ENCODE peak calls at places on chromosomes 12 and 14, in six cellular contexts. One of them, this sample, is unnamed.

GRCh38 chr14:21211509-21211908 is 55.6 kb upstream of the OR5AU1 start:
- DNase-seq in left lung: no peak
- DNase-seq in AG09319: no peak
- DNase-seq in choroid plexus epithelial cell: no peak
- DNase-seq in tibial nerve: no peak
- DNase-seq in MM.1S: no peak
- DNase-seq in this sample: no peak

GRCh38 chr14:68719634-68720384 is 73.1 kb downstream of the ZFP36L1 start:
- DNase-seq in left lung: no peak
- DNase-seq in AG09319: no peak
- DNase-seq in choroid plexus epithelial cell: no peak
- DNase-seq in tibial nerve: no peak
- DNase-seq in MM.1S: peak
- DNase-seq in this sample: no peak

GRCh38 chr12:92561543-92561899 is 141.3 kb upstream of the PLEKHG7 start:
- DNase-seq in left lung: peak
- DNase-seq in AG09319: peak
- DNase-seq in choroid plexus epithelial cell: peak
- DNase-seq in tibial nerve: peak
- DNase-seq in MM.1S: no peak
- DNase-seq in this sample: no peak

GRCh38 chr12:64090047-64090446 is 132.0 kb downstream of the KICS2 start:
- DNase-seq in left lung: no peak
- DNase-seq in AG09319: no peak
- DNase-seq in choroid plexus epithelial cell: no peak
- DNase-seq in tibial nerve: no peak
- DNase-seq in MM.1S: no peak
- DNase-seq in this sample: no peak

GRCh38 chr12:109717390-109718357 is 4.0 kb downstream of the FAM222A start:
- DNase-seq in left lung: no peak
- DNase-seq in AG09319: no peak
- DNase-seq in choroid plexus epithelial cell: no peak
- DNase-seq in tibial nerve: no peak
- DNase-seq in MM.1S: no peak
- DNase-seq in this sample: no peak

GRCh38 chr12:83074495-83074894 is 387.8 kb downstream of the TMTC2 start:
- DNase-seq in left lung: no peak
- DNase-seq in AG09319: no peak
- DNase-seq in choroid plexus epithelial cell: no peak
- DNase-seq in tibial nerve: no peak
- DNase-seq in MM.1S: no peak
- DNase-seq in this sample: no peak

GRCh38 chr12:2737656-2738241 is 57.0 kb upstream of the FKBP4 start:
- DNase-seq in left lung: no peak
- DNase-seq in AG09319: no peak
- DNase-seq in choroid plexus epithelial cell: no peak
- DNase-seq in tibial nerve: no peak
- DNase-seq in MM.1S: no peak
- DNase-seq in this sample: no peak

GRCh38 chr12:46109343-46110219 is 119.2 kb upstream of the SCAF11 start:
- DNase-seq in left lung: no peak
- DNase-seq in AG09319: no peak
- DNase-seq in choroid plexus epithelial cell: no peak
- DNase-seq in tibial nerve: no peak
- DNase-seq in MM.1S: no peak
- DNase-seq in this sample: no peak

GRCh38 chr12:89412665-89413064 is 60.4 kb upstream of the DUSP6 start:
- DNase-seq in left lung: no peak
- DNase-seq in AG09319: no peak
- DNase-seq in choroid plexus epithelial cell: no peak
- DNase-seq in tibial nerve: no peak
- DNase-seq in MM.1S: no peak
- DNase-seq in this sample: no peak

GRCh38 chr12:53046655-53047220 is 3.1 kb upstream of the TNS2 start:
- DNase-seq in left lung: peak
- DNase-seq in AG09319: peak
- DNase-seq in choroid plexus epithelial cell: peak
- DNase-seq in tibial nerve: peak
- DNase-seq in MM.1S: peak
- DNase-seq in this sample: no peak

GRCh38 chr12:120093592-120094355 is 22.8 kb downstream of the RAB35 start:
- DNase-seq in left lung: no peak
- DNase-seq in AG09319: no peak
- DNase-seq in choroid plexus epithelial cell: peak
- DNase-seq in tibial nerve: no peak
- DNase-seq in MM.1S: no peak
- DNase-seq in this sample: no peak

GRCh38 chr12:109098671-109099070 is 1.3 kb downstream of the UNG start:
- DNase-seq in left lung: no peak
- DNase-seq in AG09319: no peak
- DNase-seq in choroid plexus epithelial cell: peak
- DNase-seq in tibial nerve: no peak
- DNase-seq in MM.1S: no peak
- DNase-seq in this sample: no peak

DNA sequence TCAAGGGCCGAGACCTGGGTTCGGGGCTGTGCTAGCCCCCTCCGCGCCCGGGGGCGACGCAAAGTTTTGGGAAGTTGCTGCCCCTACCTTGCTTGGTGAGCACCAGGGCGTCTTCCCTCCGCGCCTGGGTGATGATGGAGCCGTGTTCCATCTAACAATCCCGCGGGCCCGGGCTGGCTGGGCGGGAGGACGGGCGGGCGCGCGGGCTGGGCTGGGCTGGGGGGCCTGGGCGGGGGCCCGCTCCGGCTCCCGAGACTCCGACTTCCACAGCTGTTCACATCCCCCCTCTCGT is 298 bp downstream of the CTDSP2 start:
- DNase-seq in left lung: no peak
- DNase-seq in AG09319: no peak
- DNase-seq in choroid plexus epithelial cell: no peak
- DNase-seq in tibial nerve: no peak
- DNase-seq in MM.1S: no peak
- DNase-seq in this sample: peak
- TF ChIP-seq CTCF in left lung: no peak
- TF ChIP-seq CTCF in AG09319: no peak
- TF ChIP-seq CTCF in choroid plexus epithelial cell: no peak
- TF ChIP-seq CTCF in tibial nerve: no peak
- TF ChIP-seq CTCF in MM.1S: no peak
- TF ChIP-seq CTCF in this sample: no peak

GRCh38 chr14:76090611-76091010 is 61.1 kb upstream of the GPATCH2L start:
- DNase-seq in left lung: no peak
- DNase-seq in AG09319: no peak
- DNase-seq in choroid plexus epithelial cell: no peak
- DNase-seq in tibial nerve: no peak
- DNase-seq in MM.1S: no peak
- DNase-seq in this sample: no peak

GRCh38 chr14:76089151-76089550 is 62.6 kb upstream of the GPATCH2L start:
- DNase-seq in left lung: no peak
- DNase-seq in AG09319: no peak
- DNase-seq in choroid plexus epithelial cell: no peak
- DNase-seq in tibial nerve: no peak
- DNase-seq in MM.1S: no peak
- DNase-seq in this sample: no peak

GRCh38 chr14:76089575-76089974 is 62.1 kb upstream of the GPATCH2L start:
- DNase-seq in left lung: no peak
- DNase-seq in AG09319: no peak
- DNase-seq in choroid plexus epithelial cell: no peak
- DNase-seq in tibial nerve: no peak
- DNase-seq in MM.1S: no peak
- DNase-seq in this sample: no peak

GRCh38 chr14:76086636-76087035 is 65.1 kb upstream of the GPATCH2L start:
- DNase-seq in left lung: no peak
- DNase-seq in AG09319: no peak
- DNase-seq in choroid plexus epithelial cell: no peak
- DNase-seq in tibial nerve: no peak
- DNase-seq in MM.1S: no peak
- DNase-seq in this sample: no peak

GRCh38 chr14:76091036-76091435 is 60.7 kb upstream of the GPATCH2L start:
- DNase-seq in left lung: no peak
- DNase-seq in AG09319: no peak
- DNase-seq in choroid plexus epithelial cell: peak
- DNase-seq in tibial nerve: peak
- DNase-seq in MM.1S: no peak
- DNase-seq in this sample: peak
- TF ChIP-seq CTCF in left lung: no peak
- TF ChIP-seq CTCF in AG09319: peak
- TF ChIP-seq CTCF in choroid plexus epithelial cell: peak
- TF ChIP-seq CTCF in tibial nerve: no peak
- TF ChIP-seq CTCF in MM.1S: no peak
- TF ChIP-seq CTCF in this sample: peak

DNA sequence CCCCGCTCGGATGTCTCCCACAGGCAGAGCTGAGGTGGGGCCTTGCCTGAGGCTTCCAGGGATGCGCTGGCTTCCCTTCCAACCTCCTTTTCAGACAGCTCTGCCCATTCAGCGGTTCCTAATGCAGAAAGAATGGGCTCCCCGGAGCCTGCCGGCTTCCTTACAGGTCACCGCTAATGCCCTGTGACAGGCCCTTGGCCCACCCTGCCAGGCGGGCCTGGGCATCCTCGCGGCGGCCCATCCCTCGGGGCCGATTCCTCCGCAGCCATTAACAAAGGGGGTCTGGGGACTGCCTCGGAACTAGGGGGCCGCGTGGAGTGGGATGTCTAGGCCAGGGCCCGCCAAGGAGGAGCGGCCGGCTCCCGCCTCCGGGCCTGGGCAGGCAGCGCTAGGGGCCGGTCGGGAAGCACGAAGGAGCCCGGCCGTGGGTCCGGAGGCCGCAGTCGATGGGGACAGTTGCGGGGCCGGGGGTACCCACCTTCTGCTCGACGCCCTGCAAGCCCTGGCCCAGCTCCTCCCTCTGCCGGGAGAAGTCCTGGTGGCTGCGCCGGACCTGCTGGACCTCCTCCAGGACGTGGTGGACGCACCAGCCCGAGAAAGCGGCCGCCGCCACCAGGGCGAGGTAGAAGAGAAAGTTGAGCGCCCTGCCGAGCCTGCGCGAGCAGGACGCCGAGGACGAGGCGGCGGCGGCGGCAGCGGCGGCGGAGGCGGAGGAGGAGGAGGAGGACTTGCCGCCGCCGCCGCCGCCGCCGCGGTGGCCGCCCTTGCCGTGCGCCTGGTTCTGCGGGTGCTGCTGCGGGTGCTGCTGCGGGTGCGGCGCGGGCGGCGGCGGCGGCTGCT is 709 bp downstream of the CKAP4 start:
- DNase-seq in left lung: peak
- DNase-seq in AG09319: no peak
- DNase-seq in choroid plexus epithelial cell: peak
- DNase-seq in tibial nerve: peak
- DNase-seq in MM.1S: peak
- DNase-seq in this sample: peak
- TF ChIP-seq CTCF in left lung: no peak
- TF ChIP-seq CTCF in AG09319: no peak
- TF ChIP-seq CTCF in choroid plexus epithelial cell: peak
- TF ChIP-seq CTCF in tibial nerve: peak
- TF ChIP-seq CTCF in MM.1S: no peak
- TF ChIP-seq CTCF in this sample: no peak

DNA sequence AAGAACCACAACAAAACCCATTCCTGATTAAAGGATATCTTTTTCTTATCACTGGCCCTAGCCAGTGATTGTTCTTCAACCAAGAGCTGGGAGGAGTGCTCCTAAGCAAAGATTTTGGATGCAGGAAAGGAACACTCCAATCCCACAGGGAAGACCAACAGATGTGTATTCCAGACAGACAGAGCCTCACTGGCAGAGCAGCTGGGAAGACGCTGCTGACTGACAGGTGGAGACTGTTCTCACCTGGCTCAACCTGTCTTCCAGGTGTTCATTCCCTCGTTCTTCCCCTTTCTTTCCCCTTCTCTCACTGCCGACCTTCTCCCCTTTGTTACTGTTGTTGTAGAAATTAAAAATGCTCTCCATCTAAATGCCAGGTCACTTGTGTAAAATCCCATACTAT is 89.7 kb upstream of the CCDC198 start:
- DNase-seq in left lung: no peak
- DNase-seq in AG09319: no peak
- DNase-seq in choroid plexus epithelial cell: no peak
- DNase-seq in tibial nerve: no peak
- DNase-seq in MM.1S: no peak
- DNase-seq in this sample: no peak
- TF ChIP-seq CTCF in left lung: no peak
- TF ChIP-seq CTCF in AG09319: no peak
- TF ChIP-seq CTCF in choroid plexus epithelial cell: no peak
- TF ChIP-seq CTCF in tibial nerve: no peak
- TF ChIP-seq CTCF in MM.1S: no peak
- TF ChIP-seq CTCF in this sample: no peak

GRCh38 chr14:35258420-35258819 is 33.8 kb upstream of the PSMA6 start:
- DNase-seq in left lung: no peak
- DNase-seq in AG09319: no peak
- DNase-seq in choroid plexus epithelial cell: no peak
- DNase-seq in tibial nerve: no peak
- DNase-seq in MM.1S: no peak
- DNase-seq in this sample: no peak

GRCh38 chr14:35257809-35258208 is 34.4 kb upstream of the PSMA6 start:
- DNase-seq in left lung: no peak
- DNase-seq in AG09319: no peak
- DNase-seq in choroid plexus epithelial cell: peak
- DNase-seq in tibial nerve: no peak
- DNase-seq in MM.1S: no peak
- DNase-seq in this sample: no peak

DNA sequence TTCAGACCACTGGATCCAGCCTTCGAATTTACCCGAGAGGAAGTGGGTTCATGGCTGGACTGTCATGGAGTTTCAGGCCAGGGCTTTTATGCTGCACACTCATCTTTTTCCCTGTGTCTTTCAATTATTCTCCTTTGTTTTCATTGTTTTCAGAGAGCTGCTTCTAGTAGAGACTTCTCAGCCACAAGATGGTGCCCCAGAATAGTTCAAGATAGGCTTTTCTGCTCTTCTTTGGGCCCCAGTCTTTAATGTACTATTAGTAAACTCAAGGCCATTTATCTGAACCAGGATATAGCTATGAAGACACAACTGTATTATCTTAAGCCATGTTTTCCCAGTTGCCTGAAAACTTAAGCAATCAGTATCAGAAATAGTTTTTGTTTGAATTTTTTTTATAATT is 30.4 kb upstream of the PSMA6 start:
- DNase-seq in left lung: no peak
- DNase-seq in AG09319: no peak
- DNase-seq in choroid plexus epithelial cell: peak
- DNase-seq in tibial nerve: peak
- DNase-seq in MM.1S: no peak
- DNase-seq in this sample: no peak
- TF ChIP-seq CTCF in left lung: peak
- TF ChIP-seq CTCF in AG09319: no peak
- TF ChIP-seq CTCF in choroid plexus epithelial cell: peak
- TF ChIP-seq CTCF in tibial nerve: peak
- TF ChIP-seq CTCF in MM.1S: no peak
- TF ChIP-seq CTCF in this sample: no peak

DNA sequence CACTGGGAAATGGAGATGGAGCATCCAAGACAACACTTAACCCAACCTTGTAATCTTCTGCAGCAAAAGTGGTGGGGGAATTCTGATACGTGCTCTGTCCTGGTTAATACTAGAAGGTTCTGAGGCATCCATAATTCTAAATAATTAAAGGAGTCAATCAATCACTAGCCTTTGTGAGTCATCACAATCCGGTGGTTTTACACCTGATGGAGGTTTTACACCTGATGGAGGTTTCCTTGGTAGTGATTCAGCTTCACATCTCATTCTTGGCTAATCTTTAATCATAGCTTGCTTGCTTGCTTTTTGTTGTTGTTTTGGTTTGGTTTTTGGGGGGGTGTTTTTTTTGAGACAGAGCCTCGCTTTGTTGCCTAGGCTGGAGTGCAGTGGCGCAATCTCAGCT is 343.4 kb downstream of the DPF3 start:
- DNase-seq in left lung: no peak
- DNase-seq in AG09319: no peak
- DNase-seq in choroid plexus epithelial cell: no peak
- DNase-seq in tibial nerve: no peak
- DNase-seq in MM.1S: no peak
- DNase-seq in this sample: no peak
- TF ChIP-seq CTCF in left lung: no peak
- TF ChIP-seq CTCF in AG09319: no peak
- TF ChIP-seq CTCF in choroid plexus epithelial cell: no peak
- TF ChIP-seq CTCF in tibial nerve: no peak
- TF ChIP-seq CTCF in MM.1S: no peak
- TF ChIP-seq CTCF in this sample: no peak